ENCODE peak calls at places on chromosomes 13 and 19, in six cellular contexts. W is colonic mucosa; O is heart right ventricle; S is ovary; G is CD8-positive, alpha-beta T cell; K is lower lobe of right lung. A is an unnamed sample. For H3K27me3, the result is how much of the 10 kb centered on the place peaks cover.

GRCh38 chr19:1483979-1484428 is 5.0 kb upstream of the C19orf25 start:
- DNase-seq in W (no peak), O (no peak), S (no peak), G (no peak), K (no peak), A (no peak)

GRCh38 chr13:66520511-66521390 is 709.4 kb downstream of the PCDH9 start:
- DNase-seq in W (no peak), O (no peak), S (no peak), G (no peak), K (no peak), A (no peak)

GRCh38 chr19:48510421-48511268 is 990 bp downstream of the LMTK3 start:
- DNase-seq in W (peak), O (peak), S (peak), G (peak), K (peak), A (peak)

GRCh38 chr13:40069173-40070044 is 413.9 kb downstream of the COG6 start:
- DNase-seq in W (peak), O (peak), S (peak), G (peak), K (peak), A (peak)

GRCh38 chr13:44212633-44213387 is 160.8 kb upstream of the SERP2 start:
- DNase-seq in W (no peak), O (no peak), S (no peak), G (no peak), K (no peak), A (no peak)

GRCh38 chr13:52850396-52851152 is 2.1 kb upstream of the PCDH8 start:
- DNase-seq in W (peak), O (peak), S (peak), G (peak), K (peak), A (no peak)

GRCh38 chr13:69579351-69579750 is 528.3 kb upstream of the ATXN8OS start:
- DNase-seq in W (no peak), O (no peak), S (no peak), G (no peak), K (no peak), A (no peak)

GRCh38 chr13:101829484-101829883 is 377.0 kb downstream of the ITGBL1 start:
- DNase-seq in W (no peak), O (no peak), S (no peak), G (no peak), K (no peak), A (no peak)

GRCh38 chr13:23514076-23514475 is 56.1 kb upstream of the TNFRSF19 start:
- DNase-seq in W (no peak), O (no peak), S (no peak), G (no peak), K (no peak), A (no peak)

GRCh38 chr13:26679945-26680516 is 80.6 kb downstream of the GPR12 start:
- DNase-seq in W (no peak), O (no peak), S (no peak), G (no peak), K (no peak), A (no peak)

GRCh38 chr13:100547805-100548204 is 40.8 kb downstream of the GGACT start:
- DNase-seq in W (no peak), O (no peak), S (no peak), G (no peak), K (no peak), A (no peak)

GRCh38 chr19:53915000-53915399 is 5.9 kb downstream of the CACNG7 start:
- DNase-seq in W (no peak), O (no peak), S (no peak), G (no peak), K (no peak), A (no peak)

GRCh38 chr13:107669356-107669755 is 546.0 kb downstream of the LIG4 start:
- DNase-seq in W (no peak), O (no peak), S (no peak), G (no peak), K (no peak), A (no peak)

GRCh38 chr19:17306285-17306714 is 628 bp downstream of the MRPL34 start:
- DNase-seq in W (no peak), O (no peak), S (no peak), G (no peak), K (no peak), A (no peak)

GRCh38 chr13:53137777-53138176 is 109.2 kb downstream of the OLFM4 start:
- DNase-seq in W (peak), O (no peak), S (no peak), G (no peak), K (no peak), A (no peak)

GRCh38 chr13:42039946-42040729 is 8.3 kb upstream of the DGKH start:
- DNase-seq in W (peak), O (peak), S (peak), G (peak), K (peak), A (peak)

GRCh38 chr19:7830823-7831222 is 805 bp downstream of the EVI5L start:
- DNase-seq in W (no peak), O (no peak), S (no peak), G (no peak), K (no peak), A (no peak)
- H3K4me3 ChIP-seq in W (peak), O (peak), S (peak), G (peak), K (peak), A (peak)

GRCh38 chr13:110218601-110219201 is 88.3 kb downstream of the COL4A1 start:
- DNase-seq in W (no peak), O (no peak), S (no peak), G (no peak), K (no peak), A (no peak)

GRCh38 chr13:110225609-110226008 is 81.3 kb downstream of the COL4A1 start:
- DNase-seq in W (no peak), O (no peak), S (no peak), G (no peak), K (no peak), A (no peak)

GRCh38 chr13:110217811-110218210 is 89.1 kb downstream of the COL4A1 start:
- DNase-seq in W (no peak), O (no peak), S (no peak), G (no peak), K (no peak), A (no peak)

GRCh38 chr13:110225007-110225406 is 82.0 kb downstream of the COL4A1 start:
- DNase-seq in W (no peak), O (no peak), S (no peak), G (no peak), K (no peak), A (no peak)

GRCh38 chr13:110221331-110221730 is 85.6 kb downstream of the COL4A1 start:
- DNase-seq in W (no peak), O (no peak), S (no peak), G (no peak), K (no peak), A (no peak)
- H3K27me3 ChIP-seq in W (under half), O (under half), S (under half), G (under half), K (under half), A (under half)

GRCh38 chr19:15213715-15214381 is 13.1 kb upstream of the NOTCH3 start:
- DNase-seq in W (no peak), O (peak), S (peak), G (no peak), K (no peak), A (no peak)
- H3K27ac ChIP-seq in W (no peak), O (peak), S (no peak), G (no peak), K (no peak), A (no peak)

GRCh38 chr19:46618670-46619231 is 6.1 kb downstream of the PTGIR start:
- DNase-seq in W (no peak), O (no peak), S (no peak), G (no peak), K (no peak), A (no peak)

GRCh38 chr19:46621191-46622117 is 3.4 kb downstream of the PTGIR start:
- DNase-seq in W (no peak), O (no peak), S (no peak), G (no peak), K (peak), A (no peak)

GRCh38 chr19:46620267-46620666 is 4.6 kb downstream of the PTGIR start:
- DNase-seq in W (no peak), O (no peak), S (no peak), G (no peak), K (no peak), A (no peak)

GRCh38 chr19:46622118-46622446 is 2.8 kb downstream of the PTGIR start:
- DNase-seq in W (no peak), O (no peak), S (no peak), G (no peak), K (no peak), A (no peak)

DNA sequence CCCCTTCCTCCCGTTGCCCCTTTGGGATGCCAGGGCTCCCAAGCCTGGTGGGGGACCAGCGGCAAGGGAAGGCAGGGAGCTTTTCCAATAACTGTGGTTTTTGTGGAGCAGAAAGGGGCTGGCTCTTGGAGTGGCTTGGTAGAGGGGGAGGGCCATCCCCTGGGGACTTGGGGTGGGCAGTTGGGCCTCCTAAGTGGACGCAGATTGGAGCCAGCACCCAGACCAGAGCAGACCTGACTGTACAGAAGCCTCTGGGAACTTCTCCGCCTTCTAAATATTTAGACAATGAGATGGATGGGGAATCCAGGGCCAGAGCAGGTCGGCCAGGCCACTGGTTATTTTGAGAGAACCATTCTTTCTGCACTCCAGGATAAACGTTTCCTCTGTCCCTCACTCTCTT is 4.2 kb downstream of the PTGIR start:
- DNase-seq in W (no peak), O (no peak), S (no peak), G (no peak), K (no peak), A (no peak)
- H3K4me3 ChIP-seq in W (no peak), O (peak), S (no peak), G (no peak), K (peak), A (no peak)

DNA sequence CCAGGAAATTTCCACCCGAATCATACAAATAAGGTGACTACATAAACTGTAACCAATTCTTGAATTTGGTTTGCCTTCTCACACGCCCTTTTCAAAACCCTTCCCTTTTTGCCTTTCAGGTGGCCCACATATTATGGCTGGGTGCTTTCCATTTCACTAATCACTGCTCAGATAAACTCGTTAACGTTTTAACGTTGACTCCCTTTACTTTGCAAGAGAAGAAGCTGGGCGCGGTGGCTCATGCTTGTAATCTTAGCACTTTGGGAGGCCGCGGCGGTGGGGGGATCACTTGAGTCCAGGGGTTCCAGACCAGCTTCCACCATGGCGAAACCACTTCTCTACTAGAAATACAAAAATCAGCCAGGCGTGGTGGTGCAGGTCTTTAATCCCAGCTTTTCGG is 19.8 kb upstream of the ZNF91 start:
- DNase-seq in W (peak), O (no peak), S (no peak), G (no peak), K (no peak), A (no peak)
- H3K27me3 ChIP-seq in W (under half), O (under half), S (under half), G (under half), K (under half), A (under half)

GRCh38 chr19:29941828-29942403 is at the start of gene URI1:
- DNase-seq in W (peak), O (peak), S (peak), G (peak), K (peak), A (peak)
- H3K27ac ChIP-seq in W (peak), O (peak), S (no peak), G (peak), K (peak), A (peak)

DNA sequence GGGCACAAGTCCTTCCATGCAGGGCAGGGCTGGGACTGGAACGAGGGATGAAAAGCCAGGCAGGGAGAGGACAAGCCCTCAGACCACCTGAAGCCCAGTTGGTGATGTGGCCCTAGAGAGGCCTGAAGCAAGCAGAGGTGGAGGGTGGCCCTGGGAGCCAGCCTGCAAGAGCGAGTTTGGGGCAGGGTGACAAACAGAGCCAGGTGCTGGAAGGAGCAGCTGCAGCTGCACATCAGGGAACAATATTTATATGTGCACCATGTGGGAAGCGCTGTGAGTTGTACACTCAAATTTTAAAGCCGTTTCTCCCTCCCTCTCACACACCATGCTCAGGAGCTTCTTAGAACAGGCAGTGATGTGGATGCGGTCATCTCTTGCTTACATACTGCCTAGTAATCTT is 67.8 kb downstream of the FGF9 start:
- DNase-seq in W (no peak), O (no peak), S (no peak), G (no peak), K (no peak), A (no peak)
- H3K4me3 ChIP-seq in W (no peak), O (no peak), S (no peak), G (no peak), K (no peak), A (no peak)